ENCODE peak calls at places on chromosomes 11 and 22, in five cellular contexts. P is upper lobe of right lung, J is GM23338, U is fibroblast of the aortic adventitia, Z is astrocyte of the spinal cord. W is an unnamed sample.

GRCh38 chr11:117126223-117126965 is 17.7 kb upstream of the PAFAH1B2 start:
- DNase-seq in P (no peak), J (no peak), U (no peak), Z (no peak), W (no peak)

GRCh38 chr11:114134870-114135269 is 75.4 kb downstream of the ZBTB16 start:
- DNase-seq in P (no peak), J (no peak), U (peak; percentile 77), Z (peak; percentile 76), W (peak; percentile 99)

GRCh38 chr22:48510599-48510998 is 1317.1 kb downstream of the BRD1 start:
- DNase-seq in P (no peak), J (no peak), U (no peak), Z (no peak), W (no peak)

GRCh38 chr11:26904801-26905200 is 89.1 kb upstream of the FIBIN start:
- DNase-seq in P (no peak), J (no peak), U (peak; percentile 2), Z (no peak), W (no peak)

GRCh38 chr11:110759972-110760381 is 47.7 kb upstream of the ARHGAP20 start:
- DNase-seq in P (no peak), J (no peak), U (peak; percentile 91), Z (peak; percentile 89), W (peak; percentile 78)

GRCh38 chr11:66339163-66339675 is 3.0 kb upstream of the RIN1 start:
- DNase-seq in P (peak; percentile 39), J (no peak), U (no peak), Z (no peak), W (no peak)

GRCh38 chr11:110951041-110951440 is 238.8 kb upstream of the ARHGAP20 start:
- DNase-seq in P (no peak), J (no peak), U (no peak), Z (no peak), W (no peak)

GRCh38 chr11:104668797-104669463 is 229.3 kb downstream of the CASP12 start:
- DNase-seq in P (no peak), J (no peak), U (peak; percentile 82), Z (peak; percentile 91), W (peak; percentile 92)

GRCh38 chr22:47089374-47089773 is 326.9 kb downstream of the TBC1D22A start:
- DNase-seq in P (no peak), J (no peak), U (no peak), Z (no peak), W (no peak)

GRCh38 chr22:47091921-47092700 is 329.7 kb downstream of the TBC1D22A start:
- DNase-seq in P (no peak), J (no peak), U (no peak), Z (no peak), W (no peak)

GRCh38 chr22:47089796-47090460 is 327.5 kb downstream of the TBC1D22A start:
- DNase-seq in P (no peak), J (no peak), U (no peak), Z (no peak), W (no peak)

GRCh38 chr22:47091241-47091691 is 328.8 kb downstream of the TBC1D22A start:
- DNase-seq in P (no peak), J (peak; percentile 41), U (no peak), Z (no peak), W (peak; percentile 44)

GRCh38 chr22:47090591-47091240 is 328.3 kb downstream of the TBC1D22A start:
- DNase-seq in P (no peak), J (peak; percentile 69), U (peak; percentile 39), Z (peak; percentile 28), W (peak; percentile 68)
- H3K4me3 ChIP-seq in P (no peak overlapping the region), J (peak overlapping the region; percentile 62), U (peak overlapping the region; percentile 55), Z (peak overlapping the region; percentile 42), W (peak overlapping the region; percentile 65)

GRCh38 chr11:79953629-79954028 is 512.8 kb upstream of the TENM4 start:
- DNase-seq in P (no peak), J (no peak), U (no peak), Z (no peak), W (no peak)
- TF ChIP-seq CTCF in P (no peak), J (peak; percentile 25), U (no peak), Z (no peak), W (no peak)

GRCh38 chr11:122097419-122098001 is 18.5 kb downstream of the BLID start:
- DNase-seq in P (no peak), J (peak; percentile 26), U (peak; percentile 79), Z (peak; percentile 75), W (peak; percentile 60)
- H3K4me3 ChIP-seq in P (peak overlapping the region; percentile 24), J (no peak overlapping the region), U (peak overlapping the region; percentile 64), Z (peak overlapping the region; percentile 85), W (peak overlapping the region; percentile 69)

DNA sequence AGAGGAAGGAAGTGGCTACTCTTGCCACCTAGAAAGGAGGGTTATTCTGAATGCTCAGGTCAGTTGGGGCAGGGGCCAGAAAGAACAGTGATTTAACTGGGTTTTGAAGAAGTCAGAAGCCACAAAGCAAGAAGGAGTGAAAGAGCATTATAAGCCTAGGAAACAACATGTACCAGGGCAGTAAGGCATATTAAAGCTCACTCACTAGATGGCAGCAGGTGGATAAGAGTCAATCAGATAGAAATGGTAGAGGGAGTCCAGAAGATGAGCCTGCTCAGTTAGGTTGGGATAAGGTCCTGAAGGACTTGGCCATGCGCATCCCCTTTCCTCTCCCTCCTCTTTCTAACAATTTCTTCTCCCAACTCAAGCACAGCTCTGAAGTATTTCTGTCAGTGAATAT is 22.0 kb upstream of the PATE1 start:
- DNase-seq in P (no peak), J (peak; percentile 56), U (peak; percentile 71), Z (no peak), W (no peak)
- TF ChIP-seq CTCF in P (no peak), J (peak; percentile 48), U (peak; percentile 64), Z (peak; percentile 6), W (peak; percentile 2)

DNA sequence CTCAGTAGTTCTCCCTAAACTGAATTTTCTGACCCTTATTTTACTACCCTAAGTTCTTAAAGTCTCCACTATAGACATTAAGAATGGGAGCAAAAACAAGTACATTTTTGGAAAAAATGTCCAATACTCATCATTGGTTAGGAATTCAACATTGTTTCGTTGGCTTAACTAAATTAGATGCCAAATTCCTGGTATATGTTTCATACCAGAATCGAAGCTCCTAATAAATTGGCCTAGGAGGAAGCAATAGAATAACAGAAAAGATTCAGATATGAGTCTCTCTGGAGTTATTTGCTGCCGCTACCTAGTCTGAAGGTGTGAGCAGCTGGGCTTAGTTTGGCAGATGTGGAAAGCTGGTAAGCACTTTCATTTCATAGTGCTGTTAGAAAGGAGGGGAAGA is 28.6 kb downstream of the ZNF143 start:
- DNase-seq in P (no peak), J (no peak), U (peak; percentile 84), Z (peak; percentile 56), W (no peak)
- H3K4me3 ChIP-seq in P (no peak overlapping the region), J (no peak overlapping the region), U (peak overlapping the region; percentile 27), Z (no peak overlapping the region), W (no peak overlapping the region)

DNA sequence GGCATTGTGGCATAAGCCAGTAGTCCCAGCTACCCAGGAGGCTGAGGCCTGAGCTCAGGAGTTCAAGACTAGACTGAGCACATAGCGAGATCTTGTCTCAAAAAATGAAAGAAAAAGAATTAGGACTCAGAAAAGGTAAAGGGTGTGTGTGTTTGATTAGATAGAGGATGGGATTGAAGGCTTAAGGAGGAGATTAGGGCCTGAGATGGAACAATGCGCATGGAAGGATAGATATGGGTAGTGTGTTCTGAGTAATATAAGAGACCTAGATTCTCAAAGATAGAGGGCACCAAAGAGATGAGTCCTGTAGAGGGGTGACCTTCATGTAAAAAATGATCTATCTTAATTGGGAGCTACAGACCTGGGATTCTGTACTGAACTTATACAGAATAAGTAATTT is 17.3 kb upstream of the RAB30 start:
- DNase-seq in P (no peak), J (peak; percentile 14), U (no peak), Z (no peak), W (no peak)
- TF ChIP-seq CTCF in P (no peak), J (peak; percentile 15), U (no peak), Z (no peak), W (peak; percentile 26)